ENCODE peak calls at places on chromosomes 16 and 17, in eight cellular contexts. M is right atrium auricular region; K is cardiac muscle cell; S is fibroblast of lung; G is breast epithelium; Y is glutamatergic neuron; P is epithelial cell of esophagus; X is CD4-positive, alpha-beta T cell. A is an unnamed sample.

GRCh38 chr16:17748005-17748719 is 277.4 kb upstream of the XYLT1 start:
- DNase-seq in M (no peak), K (no peak), S (no peak), G (no peak), Y (no peak), P (no peak), X (no peak), A (no peak)

GRCh38 chr17:75182319-75182568 is 515 bp downstream of the SUMO2 start:
- DNase-seq in M (no peak), K (no peak), S (no peak), G (no peak), Y (peak), P (no peak), X (no peak), A (no peak)

GRCh38 chr17:75109047-75109406 is 742 bp upstream of the ARMC7 start:
- DNase-seq in M (no peak), K (no peak), S (no peak), G (no peak), Y (no peak), P (no peak), X (no peak), A (no peak)

GRCh38 chr17:77164483-77165030 is 23.8 kb downstream of the SEC14L1 start:
- DNase-seq in M (no peak), K (no peak), S (peak), G (no peak), Y (no peak), P (no peak), X (no peak), A (no peak)

GRCh38 chr17:63447688-63448005 is 1.5 kb upstream of the CYB561 start:
- DNase-seq in M (no peak), K (peak), S (no peak), G (no peak), Y (no peak), P (no peak), X (no peak), A (no peak)

GRCh38 chr16:14285542-14286380 is 214.6 kb downstream of the MRTFB start:
- DNase-seq in M (peak), K (peak), S (peak), G (peak), Y (peak), P (peak), X (peak), A (peak)

GRCh38 chr17:82438401-82439193 is 12.0 kb downstream of the CYBC1 start:
- DNase-seq in M (no peak), K (no peak), S (no peak), G (no peak), Y (no peak), P (no peak), X (no peak), A (no peak)

GRCh38 chr17:37476431-37477130 is 13.1 kb upstream of the DUSP14 start:
- DNase-seq in M (no peak), K (peak), S (peak), G (no peak), Y (no peak), P (peak), X (no peak), A (no peak)

GRCh38 chr17:66593116-66593515 is 241.8 kb upstream of the CACNG5 start:
- DNase-seq in M (no peak), K (no peak), S (no peak), G (no peak), Y (no peak), P (no peak), X (no peak), A (no peak)

GRCh38 chr17:72684405-72685020 is 408.0 kb downstream of the SLC39A11 start:
- DNase-seq in M (no peak), K (no peak), S (no peak), G (no peak), Y (no peak), P (no peak), X (no peak), A (no peak)

GRCh38 chr16:81499576-81500380 is 55.2 kb downstream of the CMIP start:
- DNase-seq in M (no peak), K (no peak), S (no peak), G (no peak), Y (no peak), P (peak), X (no peak), A (no peak)

GRCh38 chr16:1451702-1452392 is 7.5 kb upstream of the CCDC154 start:
- DNase-seq in M (no peak), K (no peak), S (no peak), G (no peak), Y (no peak), P (no peak), X (no peak), A (no peak)

GRCh38 chr17:83032781-83033180 is 46.6 kb upstream of the METRNL start:
- DNase-seq in M (no peak), K (no peak), S (no peak), G (no peak), Y (no peak), P (no peak), X (no peak), A (no peak)

GRCh38 chr17:78538033-78538776 is 39.0 kb downstream of the DNAH17 start:
- DNase-seq in M (no peak), K (peak), S (no peak), G (no peak), Y (no peak), P (peak), X (no peak), A (no peak)

GRCh38 chr16:81539009-81539820 is 94.6 kb downstream of the CMIP start:
- DNase-seq in M (no peak), K (no peak), S (no peak), G (no peak), Y (no peak), P (no peak), X (no peak), A (no peak)

GRCh38 chr17:18156171-18156975 is 27.3 kb upstream of the ALKBH5 start:
- DNase-seq in M (no peak), K (no peak), S (no peak), G (no peak), Y (no peak), P (peak), X (no peak), A (no peak)

GRCh38 chr17:51059781-51060180 is 60.9 kb downstream of the SPAG9 start:
- DNase-seq in M (no peak), K (peak), S (peak), G (no peak), Y (no peak), P (no peak), X (no peak), A (no peak)

GRCh38 chr17:79947351-79948031 is 88.2 kb downstream of the TBC1D16 start:
- DNase-seq in M (no peak), K (peak), S (peak), G (peak), Y (no peak), P (peak), X (no peak), A (peak)

GRCh38 chr17:69503711-69504110 is 89.2 kb downstream of the MAP2K6 start:
- DNase-seq in M (no peak), K (no peak), S (no peak), G (no peak), Y (no peak), P (no peak), X (no peak), A (no peak)

GRCh38 chr17:69502488-69502887 is 88.0 kb downstream of the MAP2K6 start:
- DNase-seq in M (no peak), K (no peak), S (no peak), G (no peak), Y (no peak), P (no peak), X (no peak), A (no peak)

GRCh38 chr17:69508814-69509213 is 94.3 kb downstream of the MAP2K6 start:
- DNase-seq in M (no peak), K (no peak), S (no peak), G (no peak), Y (no peak), P (no peak), X (no peak), A (no peak)

GRCh38 chr17:69505740-69506139 is 91.2 kb downstream of the MAP2K6 start:
- DNase-seq in M (no peak), K (no peak), S (no peak), G (no peak), Y (no peak), P (no peak), X (no peak), A (no peak)

DNA sequence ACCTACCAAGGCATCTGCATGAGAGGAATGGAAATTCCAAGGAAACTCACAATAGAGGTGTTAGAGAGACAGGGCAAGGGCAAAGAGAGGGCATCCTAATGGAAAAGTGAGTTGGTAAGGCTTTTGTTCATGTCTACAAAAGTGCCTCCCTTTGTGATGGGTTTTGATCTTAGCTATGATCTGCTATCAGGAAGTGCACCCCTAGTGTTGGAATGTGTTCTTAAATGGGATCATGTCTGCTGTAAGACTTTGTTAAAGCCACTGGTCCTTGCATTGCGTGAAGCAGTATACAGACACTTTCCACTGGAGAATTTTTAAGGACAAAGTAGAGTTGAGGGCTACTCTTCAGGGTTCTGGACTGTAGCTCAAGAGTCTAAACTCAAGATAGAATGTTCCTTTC is 92.0 kb downstream of the MAP2K6 start:
- DNase-seq in M (no peak), K (no peak), S (no peak), G (no peak), Y (no peak), P (peak), X (no peak), A (no peak)
- TF ChIP-seq CTCF in M (peak), K (peak), S (peak), G (no peak), Y (no peak), P (peak), X (peak), A (peak)

GRCh38 chr16:24568392-24568791 is 29.0 kb downstream of the RBBP6 start:
- DNase-seq in M (no peak), K (peak), S (peak), G (no peak), Y (no peak), P (peak), X (no peak), A (no peak)
- TF ChIP-seq CTCF in M (peak), K (peak), S (no peak), G (no peak), Y (no peak), P (peak), X (no peak), A (peak)

GRCh38 chr17:29567362-29568330 is 809 bp upstream of the ABHD15 start:
- DNase-seq in M (peak), K (peak), S (peak), G (peak), Y (peak), P (peak), X (peak), A (peak)
- TF ChIP-seq CTCF in M (peak), K (peak), S (no peak), G (no peak), Y (no peak), P (peak), X (peak), A (peak)

GRCh38 chr16:27781195-27781524 is 231.2 kb downstream of the KATNIP start:
- DNase-seq in M (peak), K (peak), S (peak), G (no peak), Y (peak), P (no peak), X (no peak), A (no peak)

GRCh38 chr16:27778926-27779570 is 229.1 kb downstream of the KATNIP start:
- DNase-seq in M (no peak), K (no peak), S (no peak), G (no peak), Y (peak), P (no peak), X (no peak), A (no peak)

GRCh38 chr16:27778171-27778925 is 228.4 kb downstream of the KATNIP start:
- DNase-seq in M (no peak), K (no peak), S (no peak), G (no peak), Y (peak), P (no peak), X (no peak), A (no peak)

GRCh38 chr16:27780468-27781194 is 230.7 kb downstream of the KATNIP start:
- DNase-seq in M (no peak), K (no peak), S (no peak), G (no peak), Y (peak), P (no peak), X (no peak), A (no peak)

DNA sequence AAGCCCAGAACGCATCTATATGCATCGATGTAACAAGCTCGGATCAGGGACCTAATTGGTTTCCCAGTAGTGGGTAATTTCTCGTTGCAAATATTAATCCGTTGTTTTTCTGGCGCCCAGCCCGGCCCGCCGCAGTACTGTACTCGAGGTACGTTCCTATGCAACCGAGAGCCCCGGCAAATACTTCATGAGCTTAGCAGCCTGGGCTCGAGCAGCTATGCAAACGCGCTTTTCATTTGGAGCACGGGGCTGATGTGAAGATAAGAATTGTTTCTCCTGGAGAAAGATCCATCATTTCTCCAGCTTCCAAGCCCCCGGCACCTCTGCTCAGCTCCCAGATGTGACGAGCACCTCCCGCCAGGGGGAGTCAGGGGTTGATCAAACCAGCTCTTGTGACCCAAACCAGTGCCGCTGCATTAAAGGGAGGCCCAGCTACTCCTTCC is 229.8 kb downstream of the KATNIP start:
- DNase-seq in M (no peak), K (peak), S (peak), G (no peak), Y (peak), P (peak), X (no peak), A (no peak)
- TF ChIP-seq CTCF in M (peak), K (peak), S (peak), G (no peak), Y (peak), P (peak), X (no peak), A (peak)

GRCh38 chr17:81241648-81242420 is 2.7 kb downstream of the NDUFAF8 start:
- DNase-seq in M (no peak), K (peak), S (peak), G (no peak), Y (peak), P (peak), X (peak), A (no peak)
- TF ChIP-seq CTCF in M (peak), K (peak), S (peak), G (peak), Y (peak), P (peak), X (peak), A (peak)

GRCh38 chr17:8532021-8532420 is 96.3 kb downstream of the NDEL1 start:
- DNase-seq in M (no peak), K (peak), S (peak), G (no peak), Y (no peak), P (peak), X (no peak), A (no peak)

GRCh38 chr17:8534498-8535188 is 95.9 kb downstream of the MYH10 start:
- DNase-seq in M (no peak), K (no peak), S (no peak), G (no peak), Y (no peak), P (no peak), X (no peak), A (no peak)

GRCh38 chr17:8542599-8542998 is 87.9 kb downstream of the MYH10 start:
- DNase-seq in M (no peak), K (no peak), S (no peak), G (no peak), Y (no peak), P (no peak), X (no peak), A (no peak)

GRCh38 chr17:8537734-8538133 is 92.8 kb downstream of the MYH10 start:
- DNase-seq in M (no peak), K (no peak), S (no peak), G (no peak), Y (no peak), P (no peak), X (no peak), A (no peak)
- TF ChIP-seq CTCF in M (no peak), K (no peak), S (no peak), G (no peak), Y (no peak), P (no peak), X (no peak), A (no peak)

GRCh38 chr17:58121925-58122324 is 26.3 kb upstream of the OR4D1 start:
- DNase-seq in M (no peak), K (peak), S (peak), G (no peak), Y (no peak), P (peak), X (peak), A (no peak)
- TF ChIP-seq CTCF in M (no peak), K (peak), S (no peak), G (no peak), Y (no peak), P (peak), X (peak), A (peak)

GRCh38 chr17:43774304-43775250 is 4.2 kb downstream of the DUSP3 start:
- DNase-seq in M (no peak), K (no peak), S (no peak), G (no peak), Y (no peak), P (no peak), X (no peak), A (no peak)
- TF ChIP-seq CTCF in M (no peak), K (no peak), S (no peak), G (no peak), Y (no peak), P (no peak), X (no peak), A (no peak)

DNA sequence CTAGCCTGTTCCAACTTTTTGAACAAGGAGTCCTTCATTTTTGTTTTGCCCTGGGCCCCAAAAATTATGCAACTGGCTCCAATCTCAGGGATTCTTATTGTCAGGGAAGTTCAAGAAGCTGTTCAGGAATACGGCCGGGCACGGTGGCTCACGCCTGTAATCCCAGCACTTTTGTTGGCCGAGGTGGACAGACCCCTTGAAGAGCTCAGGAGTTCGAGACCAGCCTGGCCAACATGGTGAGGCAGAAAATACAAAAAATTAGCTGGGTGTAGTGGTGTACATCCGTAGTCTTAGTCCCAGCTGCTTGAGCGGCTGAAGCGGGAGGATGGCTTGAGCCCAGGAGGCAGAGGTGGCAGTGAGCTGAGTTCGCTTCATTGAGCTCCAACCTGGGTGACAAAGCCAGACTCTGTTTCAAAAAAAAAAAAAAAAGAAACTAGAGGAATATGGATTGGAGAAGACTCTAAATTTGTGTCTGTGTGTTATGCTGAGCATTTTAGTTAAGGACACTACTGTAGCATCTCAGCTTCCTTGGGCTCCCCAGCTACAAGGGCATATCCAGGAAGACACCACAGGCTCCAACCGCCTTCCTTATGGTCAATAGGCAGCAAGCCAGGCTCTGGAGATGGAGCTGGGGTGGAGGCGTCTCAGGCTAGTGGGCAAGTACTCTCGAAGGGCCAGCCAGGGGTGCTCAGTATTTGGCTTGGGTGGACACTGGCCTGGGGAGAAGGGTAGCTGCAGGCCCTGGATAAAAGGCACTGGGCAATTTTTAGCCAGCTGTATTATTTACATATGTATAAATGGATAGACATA is 56.8 kb upstream of the CREBBP start:
- DNase-seq in M (no peak), K (no peak), S (no peak), G (peak), Y (no peak), P (no peak), X (no peak), A (no peak)
- TF ChIP-seq CTCF in M (no peak), K (no peak), S (no peak), G (no peak), Y (no peak), P (no peak), X (no peak), A (no peak)

A was measured in type B pancreatic cell.